ENCODE peak calls at places on chromosomes 3 and 15, in six cellular contexts. Q is neuronal stem cell, W is mesenchymal stem cell, V is H9, K is IMR-90, C is H1. Z is an unnamed sample.

GRCh38 chr15:34461730-34462129 is 24.1 kb upstream of the GOLGA8A start:
- DNase-seq in C (no peak), V (no peak), Q (no peak), W (no peak), K (no peak), Z (no peak)

GRCh38 chr3:41701196-41701698 is 260.7 kb downstream of the ULK4 start:
- DNase-seq in V (no peak), C (no peak), K (no peak), Q (no peak), W (no peak), Z (no peak)

GRCh38 chr3:52291508-52292181 is 4.0 kb downstream of the GLYCTK start:
- DNase-seq in Q (no peak), C (no peak), W (peak; percentile 29), K (no peak), V (no peak), Z (no peak)

GRCh38 chr3:129613205-129613740 is 6.8 kb upstream of the PLXND1 start:
- DNase-seq in K (no peak), W (no peak), V (no peak), C (no peak), Q (no peak), Z (no peak)

GRCh38 chr3:156509209-156510174 is 45.4 kb downstream of the SSR3 start:
- DNase-seq in K (peak; percentile 66), V (no peak), C (no peak), W (peak; percentile 69), Q (peak; percentile 21), Z (no peak)

GRCh38 chr3:53836084-53836872 is 9.9 kb downstream of the CHDH start:
- DNase-seq in W (no peak), K (no peak), C (no peak), V (no peak), Q (no peak), Z (no peak)

GRCh38 chr3:59251899-59252298 is 202.1 kb upstream of the CFAP20DC start:
- DNase-seq in C (no peak), Q (no peak), W (peak; percentile 9), K (peak; percentile 20), V (no peak), Z (no peak)

GRCh38 chr3:169179193-169180122 is 484.1 kb downstream of the MECOM start:
- DNase-seq in W (no peak), Q (no peak), K (peak; percentile 18), V (no peak), C (no peak), Z (no peak)

GRCh38 chr3:150407051-150407817 is 864 bp upstream of the TSC22D2 start:
- DNase-seq in Q (no peak), V (no peak), W (no peak), C (no peak), K (peak; percentile 22), Z (peak; percentile 60)

GRCh38 chr3:20326537-20326936 is 140.5 kb upstream of the SGO1 start:
- DNase-seq in C (no peak), V (no peak), W (no peak), Q (no peak), K (no peak), Z (peak; percentile 66)

GRCh38 chr3:131729561-131729960 is 226.8 kb upstream of the MRPL3 start:
- DNase-seq in W (no peak), C (no peak), Q (no peak), V (no peak), K (no peak), Z (no peak)

GRCh38 chr3:119782435-119782834 is 534 bp downstream of the NR1I2 start:
- DNase-seq in W (no peak), K (no peak), Q (no peak), C (no peak), V (no peak), Z (no peak)

GRCh38 chr3:119783255-119783654 is 1.4 kb downstream of the NR1I2 start:
- DNase-seq in C (no peak), K (no peak), W (no peak), V (no peak), Q (no peak), Z (no peak)

GRCh38 chr3:119786409-119786808 is 4.5 kb downstream of the NR1I2 start:
- DNase-seq in Q (no peak), V (no peak), C (no peak), K (no peak), W (no peak), Z (no peak)

GRCh38 chr3:119781330-119782198 is at the start of gene NR1I2:
- DNase-seq in Q (no peak), W (no peak), V (no peak), C (no peak), K (no peak), Z (no peak)

DNA sequence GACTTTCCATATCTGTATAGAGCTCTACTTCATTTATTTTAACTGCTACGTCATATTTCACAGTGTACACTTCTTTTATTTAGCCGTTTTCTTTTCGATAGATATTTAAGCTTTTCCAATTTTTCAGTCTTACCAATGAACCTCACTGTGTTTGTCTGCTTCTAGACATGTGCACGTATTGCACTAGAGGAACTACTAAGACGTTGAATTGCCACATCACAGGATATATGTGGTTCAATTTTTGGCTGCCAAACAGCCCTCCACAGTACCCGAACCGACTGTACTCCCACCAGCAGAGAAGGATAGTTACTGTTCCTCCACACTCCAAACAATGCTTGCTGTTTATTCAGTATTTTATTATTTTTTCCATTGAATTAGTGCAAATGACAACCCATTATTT is 2.0 kb downstream of the NR1I2 start:
- DNase-seq in Q (no peak), K (no peak), C (no peak), W (no peak), V (no peak), Z (no peak)
- H2AFZ ChIP-seq in Q (no peak overlapping the region), K (no peak overlapping the region), C (no peak overlapping the region), W (no peak overlapping the region), V (no peak overlapping the region), Z (no peak overlapping the region)

GRCh38 chr15:72936691-72937679 is 115.3 kb upstream of the NEO1 start:
- DNase-seq in C (no peak), V (no peak), Q (no peak), K (no peak), W (no peak), Z (no peak)
- H4K91ac ChIP-seq in C (no peak overlapping the region), V (no peak overlapping the region), Q (no peak overlapping the region), K (no peak overlapping the region), W (no peak overlapping the region), Z (no peak overlapping the region)

DNA sequence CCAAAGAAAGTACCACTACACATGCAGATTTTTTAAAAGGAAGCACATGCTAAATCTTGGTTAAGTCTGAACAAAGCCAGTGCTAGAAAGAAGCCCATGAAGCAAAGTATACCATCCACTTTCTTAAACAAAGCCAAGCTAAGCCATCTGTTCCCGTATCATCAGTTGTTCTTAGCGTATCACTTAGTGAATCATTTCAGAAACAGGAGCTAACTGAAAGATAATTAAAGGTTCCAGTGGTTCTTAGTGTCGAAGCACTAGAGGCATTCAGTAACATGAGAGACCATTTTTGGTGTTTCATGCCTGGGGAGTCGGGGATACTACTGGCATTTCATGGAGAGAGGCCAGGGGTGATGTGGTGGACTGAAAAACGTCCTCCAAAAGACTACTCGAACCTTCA is 12.8 kb downstream of the UBXN7 start:
- DNase-seq in Q (no peak), K (no peak), V (no peak), C (no peak), W (no peak), Z (no peak)
- H3K9me3 ChIP-seq in Q (no peaks in the 10 kb centered on the region), K (no peaks in the 10 kb centered on the region), V (no peaks in the 10 kb centered on the region), C (no peaks in the 10 kb centered on the region), W (no peaks in the 10 kb centered on the region), Z (no peaks in the 10 kb centered on the region)

GRCh38 chr3:15390460-15390859 is 36.9 kb downstream of the METTL6 start:
- DNase-seq in V (no peak), W (no peak), C (no peak), Q (no peak), K (no peak), Z (no peak)

GRCh38 chr3:15386352-15386751 is 41.0 kb downstream of the METTL6 start:
- DNase-seq in V (no peak), Q (no peak), W (no peak), K (no peak), C (no peak), Z (no peak)

GRCh38 chr3:15384510-15385237 is 42.7 kb downstream of the METTL6 start:
- DNase-seq in C (no peak), K (no peak), W (no peak), V (no peak), Q (no peak), Z (no peak)

GRCh38 chr3:15387171-15387581 is 40.2 kb downstream of the METTL6 start:
- DNase-seq in W (no peak), V (no peak), C (no peak), Q (no peak), K (peak; percentile 27), Z (peak; percentile 45)

GRCh38 chr3:15387735-15388134 is 39.6 kb downstream of the METTL6 start:
- DNase-seq in K (no peak), Q (no peak), W (no peak), V (no peak), C (no peak), Z (no peak)
- H2AFZ ChIP-seq in K (no peak overlapping the region), Q (no peak overlapping the region), W (no peak overlapping the region), V (no peak overlapping the region), C (no peak overlapping the region), Z (no peak overlapping the region)

DNA sequence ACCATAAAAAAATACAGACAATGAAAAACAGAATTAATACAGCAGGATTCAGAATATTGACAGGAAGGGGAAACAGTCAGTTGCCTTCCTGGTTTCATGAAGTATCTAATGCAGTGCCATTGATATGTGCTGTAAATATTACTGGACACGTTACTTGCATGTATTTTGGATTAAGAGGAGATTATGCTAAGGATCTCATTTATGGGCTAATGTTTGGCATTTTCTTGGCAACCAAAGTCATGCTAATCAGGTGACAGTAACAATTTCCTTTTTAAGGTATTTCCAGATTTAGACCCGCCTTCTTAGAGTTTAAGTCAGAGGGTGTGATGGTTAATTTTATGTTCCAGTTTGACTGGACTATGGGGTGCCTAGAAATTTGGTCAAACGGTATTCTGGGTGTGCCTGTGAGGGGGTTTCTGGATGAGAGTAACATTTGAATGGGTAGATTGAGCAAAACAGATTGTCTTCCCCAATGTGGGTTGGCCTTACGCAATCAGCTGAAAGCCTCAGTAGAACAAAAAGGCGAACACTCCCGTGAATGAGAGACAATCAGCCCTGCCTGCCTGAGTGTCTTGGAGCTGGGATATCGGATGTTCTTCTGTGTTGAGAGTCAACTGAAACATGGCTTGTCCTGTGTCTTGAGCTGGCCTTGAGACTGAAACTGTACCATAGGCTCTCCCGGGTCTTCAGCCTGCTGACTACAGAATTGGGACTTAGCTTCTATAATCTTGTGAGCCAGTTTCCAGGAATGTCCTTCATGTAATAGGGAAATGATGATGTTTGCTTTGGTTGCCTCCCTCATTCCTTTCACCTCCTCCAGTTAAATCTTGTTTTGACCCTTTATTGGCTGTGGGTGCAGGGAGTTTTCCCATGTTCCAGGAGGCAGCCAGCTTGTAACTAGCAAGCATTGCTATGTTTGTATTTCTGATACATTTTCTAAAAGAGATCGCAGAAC is 10.5 kb downstream of the SQOR start:
- DNase-seq in W (peak; percentile 62), C (no peak), Q (no peak), V (no peak), K (peak; percentile 86), Z (peak; percentile 28)
- H4K91ac ChIP-seq in W (no peak overlapping the region), C (no peak overlapping the region), Q (no peak overlapping the region), V (no peak overlapping the region), K (peak overlapping the region; percentile 89), Z (no peak overlapping the region)